ENCODE peak calls at places on chromosomes 6 and 20, in five cellular contexts. S is thoracic aorta, I is A549, C is right cardiac atrium, B is right atrium auricular region. Z is an unnamed sample.

GRCh38 chr6:141848029-141848890 is 284.5 kb upstream of the GJE1 start:
- DNase-seq in I (no peak), S (no peak), C (no peak), B (no peak), Z (no peak)

GRCh38 chr20:39903806-39904205 is 785.2 kb downstream of the MAFB start:
- DNase-seq in B (no peak), I (no peak), S (no peak), C (peak), Z (no peak)

GRCh38 chr6:133704371-133704770 is 184.5 kb upstream of the TCF21 start:
- DNase-seq in B (no peak), C (no peak), S (no peak), I (no peak), Z (no peak)

GRCh38 chr6:111989743-111990142 is 64.2 kb upstream of the CCN6 start:
- DNase-seq in B (no peak), S (no peak), I (no peak), C (no peak), Z (no peak)

GRCh38 chr20:24675651-24676352 is 206.4 kb downstream of the SYNDIG1 start:
- DNase-seq in I (no peak), C (no peak), S (no peak), B (no peak), Z (no peak)

GRCh38 chr6:34852406-34853085 is 35.3 kb downstream of the TAF11 start:
- DNase-seq in I (no peak), S (no peak), C (no peak), B (no peak), Z (no peak)

GRCh38 chr6:155188707-155189496 is 74.9 kb upstream of the CLDN20 start:
- DNase-seq in I (no peak), S (no peak), C (no peak), B (no peak), Z (no peak)

GRCh38 chr6:106773956-106774629 is 144.7 kb downstream of the QRSL1 start:
- DNase-seq in S (no peak), I (no peak), C (no peak), B (no peak), Z (no peak)

GRCh38 chr20:11274137-11274536 is 600.3 kb upstream of the JAG1 start:
- DNase-seq in B (no peak), S (no peak), I (peak), C (no peak), Z (no peak)

GRCh38 chr6:53369876-53370515 is 21.2 kb upstream of the ELOVL5 start:
- DNase-seq in B (no peak), S (no peak), I (no peak), C (no peak), Z (no peak)

GRCh38 chr6:143157146-143157545 is 96.5 kb downstream of the AIG1 start:
- DNase-seq in C (no peak), S (no peak), B (no peak), I (no peak), Z (no peak)

GRCh38 chr6:144898052-144898689 is 613.0 kb downstream of the UTRN start:
- DNase-seq in I (no peak), S (no peak), C (no peak), B (no peak), Z (no peak)

GRCh38 chr6:128979061-128979460 is 96.1 kb downstream of the LAMA2 start:
- DNase-seq in S (no peak), B (no peak), C (no peak), I (no peak), Z (no peak)

GRCh38 chr6:147390909-147391536 is 117.5 kb upstream of the SAMD5 start:
- DNase-seq in I (peak), C (no peak), S (no peak), B (no peak), Z (no peak)

GRCh38 chr20:37643400-37643799 is 50.4 kb upstream of the CTNNBL1 start:
- DNase-seq in B (no peak), S (no peak), C (no peak), I (no peak), Z (no peak)

GRCh38 chr6:38264605-38265004 is 375.1 kb downstream of the BTBD9 start:
- DNase-seq in C (no peak), S (no peak), I (peak), B (no peak), Z (no peak)

GRCh38 chr6:92647630-92648029 is 771.7 kb downstream of the EPHA7 start:
- DNase-seq in C (no peak), B (no peak), S (no peak), I (no peak), Z (no peak)

GRCh38 chr6:11187301-11187700 is 45.2 kb downstream of the NEDD9 start:
- DNase-seq in I (no peak), C (no peak), S (no peak), B (no peak), Z (no peak)

GRCh38 chr20:54650201-54650722 is 174.9 kb downstream of the DOK5 start:
- DNase-seq in B (no peak), S (no peak), I (no peak), C (no peak), Z (no peak)

GRCh38 chr6:120354452-120355098 is 979.7 kb downstream of the TBC1D32 start:
- DNase-seq in C (no peak), I (no peak), S (no peak), B (no peak), Z (no peak)

GRCh38 chr6:152948150-152948768 is 34.6 kb downstream of the FBXO5 start:
- DNase-seq in C (no peak), I (peak), S (no peak), B (no peak), Z (no peak)

GRCh38 chr6:10276106-10276505 is 138.8 kb downstream of the TFAP2A start:
- DNase-seq in B (no peak), I (no peak), S (no peak), C (no peak), Z (no peak)

GRCh38 chr6:111566222-111566717 is 39.4 kb downstream of the TRAF3IP2 start:
- DNase-seq in S (no peak), C (no peak), B (no peak), I (no peak), Z (no peak)

GRCh38 chr20:25016471-25016870 is 23.9 kb upstream of the APMAP start:
- DNase-seq in I (no peak), C (no peak), B (no peak), S (no peak), Z (no peak)

GRCh38 chr6:89745096-89745495 is 74.5 kb downstream of the MDN1 start:
- DNase-seq in B (no peak), C (no peak), S (no peak), I (no peak), Z (no peak)

GRCh38 chr20:19758888-19759331 is 852 bp downstream of the RIN2 start:
- DNase-seq in S (peak), B (peak), I (peak), C (peak), Z (peak)

GRCh38 chr20:59191756-59192532 is 28.3 kb downstream of the ZNF831 start:
- DNase-seq in S (no peak), B (peak), I (no peak), C (peak), Z (no peak)

GRCh38 chr6:168035661-168036616 is 38.5 kb downstream of the KIF25 start:
- DNase-seq in I (peak), B (no peak), S (no peak), C (peak), Z (no peak)

GRCh38 chr6:25769983-25770382 is 15.4 kb downstream of the SLC17A4 start:
- DNase-seq in B (no peak), S (no peak), C (no peak), I (no peak), Z (no peak)

GRCh38 chr20:57056651-57057050 is 209.8 kb downstream of the BMP7 start:
- DNase-seq in C (no peak), B (no peak), S (no peak), I (no peak), Z (no peak)

GRCh38 chr6:135212935-135213334 is 31.8 kb downstream of the MYB start:
- DNase-seq in S (no peak), C (no peak), B (no peak), I (no peak), Z (no peak)

GRCh38 chr6:165876568-165876967 is 213.5 kb upstream of the PDE10A start:
- DNase-seq in S (no peak), C (peak), I (no peak), B (peak), Z (no peak)

GRCh38 chr6:16239090-16239797 is 857 bp downstream of the GMPR start:
- DNase-seq in S (peak), I (no peak), B (peak), C (peak), Z (peak)

GRCh38 chr20:36573103-36573797 is at the start of gene TGIF2:
- DNase-seq in I (peak), S (peak), C (peak), B (peak), Z (peak)

GRCh38 chr6:6920984-6921313 is 186.8 kb upstream of the RREB1 start:
- DNase-seq in S (no peak), C (no peak), B (no peak), I (no peak), Z (no peak)

GRCh38 chr6:167409689-167410088 is 84.8 kb downstream of the TTLL2 start:
- DNase-seq in C (no peak), S (no peak), B (no peak), I (no peak), Z (no peak)

GRCh38 chr20:47350691-47351545 is 5.6 kb downstream of the ZMYND8 start:
- DNase-seq in B (no peak), S (no peak), C (no peak), I (no peak), Z (no peak)

GRCh38 chr6:23656826-23657225 is 469.2 kb upstream of the NRSN1 start:
- DNase-seq in S (no peak), C (no peak), I (no peak), B (no peak), Z (no peak)

GRCh38 chr20:34713194-34713943 is 9.2 kb downstream of the TP53INP2 start:
- DNase-seq in I (peak), S (no peak), B (no peak), C (no peak), Z (no peak)

GRCh38 chr6:151242420-151242841 is 2.7 kb downstream of the AKAP12 start:
- DNase-seq in C (no peak), I (no peak), S (no peak), B (no peak), Z (no peak)

GRCh38 chr20:13348301-13349239 is 127.5 kb downstream of the ISM1 start:
- DNase-seq in S (no peak), B (no peak), C (no peak), I (no peak), Z (no peak)
- H3K27ac ChIP-seq in S (peak), B (no peak), C (no peak), I (peak), Z (no peak)

GRCh38 chr6:36622901-36623546 is 28.9 kb downstream of the SRSF3 start:
- DNase-seq in C (no peak), S (no peak), B (no peak), I (no peak), Z (no peak)
- H3K27ac ChIP-seq in C (no peak), S (no peak), B (peak), I (peak), Z (peak)

GRCh38 chr6:72943699-72944098 is 281.6 kb downstream of the KHDC1L start:
- DNase-seq in C (no peak), I (no peak), S (no peak), B (no peak), Z (no peak)
- H3K27ac ChIP-seq in C (no peak), I (no peak), S (no peak), B (no peak), Z (no peak)

GRCh38 chr6:45076217-45076616 is 251.9 kb upstream of the RUNX2 start:
- DNase-seq in I (no peak), B (no peak), C (no peak), S (no peak), Z (no peak)

GRCh38 chr6:45073771-45074170 is 254.4 kb upstream of the RUNX2 start:
- DNase-seq in C (no peak), I (no peak), S (no peak), B (no peak), Z (no peak)

GRCh38 chr6:45072673-45073072 is 255.5 kb upstream of the RUNX2 start:
- DNase-seq in C (no peak), I (no peak), B (no peak), S (no peak), Z (no peak)

GRCh38 chr6:45075246-45075645 is 252.9 kb upstream of the RUNX2 start:
- DNase-seq in S (no peak), I (no peak), B (no peak), C (no peak), Z (no peak)

GRCh38 chr6:45074423-45074822 is 253.7 kb upstream of the RUNX2 start:
- DNase-seq in B (no peak), I (no peak), C (no peak), S (no peak), Z (no peak)
- H3K27ac ChIP-seq in B (no peak), I (no peak), C (no peak), S (no peak), Z (no peak)

GRCh38 chr6:159681104-159681503 is 11.9 kb downstream of the SOD2 start:
- DNase-seq in I (no peak), C (no peak), S (no peak), B (no peak), Z (no peak)

GRCh38 chr6:159679091-159680077 is 13.7 kb downstream of the SOD2 start:
- DNase-seq in S (no peak), C (no peak), B (no peak), I (no peak), Z (no peak)

GRCh38 chr6:159680104-159680503 is 12.9 kb downstream of the SOD2 start:
- DNase-seq in C (no peak), I (no peak), S (no peak), B (no peak), Z (no peak)

GRCh38 chr6:159676804-159677203 is 16.2 kb downstream of the SOD2 start:
- DNase-seq in B (no peak), I (no peak), C (no peak), S (no peak), Z (no peak)

DNA sequence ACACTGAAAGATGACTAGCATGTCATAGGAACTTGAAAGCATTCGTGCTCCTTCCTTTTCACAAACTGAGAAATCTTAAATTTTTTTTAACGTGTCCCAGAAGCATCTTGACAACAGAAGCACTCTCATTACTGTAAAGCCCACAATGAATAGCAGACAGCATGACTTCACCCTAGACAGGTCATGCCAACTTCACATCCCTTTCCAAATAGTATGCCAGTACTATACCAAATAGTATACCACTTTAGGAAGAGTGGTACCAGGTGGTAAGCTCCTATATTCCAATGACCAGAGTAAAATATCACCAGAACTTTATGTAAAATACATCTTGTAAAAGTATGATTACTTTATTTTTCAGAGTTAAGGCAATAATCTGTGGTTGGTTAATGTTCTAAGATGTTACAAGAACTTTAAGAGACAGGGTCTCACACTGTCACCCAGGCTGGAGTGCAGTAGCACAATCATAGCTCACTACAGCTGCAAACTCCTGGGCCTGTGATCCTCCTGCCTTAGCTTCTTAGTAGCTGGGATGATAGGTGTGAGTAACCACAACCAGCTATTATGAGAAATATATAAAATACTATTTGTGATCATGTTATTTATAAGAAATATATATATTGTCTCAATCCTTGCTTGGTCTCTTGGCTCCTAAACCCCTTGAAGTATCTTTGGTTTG is 15.7 kb downstream of the SOD2 start:
- DNase-seq in B (no peak), S (no peak), I (no peak), C (no peak), Z (no peak)
- H3K27ac ChIP-seq in B (no peak), S (no peak), I (no peak), C (no peak), Z (no peak)

GRCh38 chr20:49851234-49851755 is 38.7 kb downstream of the SLC9A8 start:
- DNase-seq in C (no peak), I (no peak), S (no peak), B (peak), Z (no peak)

GRCh38 chr20:49854190-49854875 is 41.7 kb downstream of the SLC9A8 start:
- DNase-seq in I (no peak), B (no peak), C (no peak), S (no peak), Z (no peak)

GRCh38 chr20:49851991-49852390 is 39.4 kb downstream of the SLC9A8 start:
- DNase-seq in I (no peak), C (peak), S (no peak), B (peak), Z (peak)

GRCh38 chr20:49852522-49853055 is 40.0 kb downstream of the SLC9A8 start:
- DNase-seq in I (no peak), B (no peak), C (no peak), S (no peak), Z (no peak)

DNA sequence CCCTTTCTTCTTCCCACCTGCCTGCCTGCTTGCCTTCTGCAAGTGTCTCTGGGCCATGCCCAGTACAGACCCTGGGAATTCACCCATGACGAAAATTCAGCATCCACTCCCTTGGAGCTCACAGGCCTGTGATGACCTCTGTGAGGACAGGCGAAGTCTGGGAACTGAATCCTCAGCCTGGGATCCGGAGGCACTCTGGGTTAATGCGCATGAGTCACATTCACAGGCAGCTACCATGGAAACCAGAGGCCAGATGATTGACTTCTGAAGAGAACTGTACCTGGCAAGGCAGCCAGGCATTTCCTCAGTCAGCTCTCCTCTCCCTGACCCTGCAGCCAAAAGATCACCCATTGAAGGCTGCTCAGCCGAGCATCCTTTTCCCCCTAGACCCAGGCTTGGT is 41.0 kb downstream of the SLC9A8 start:
- DNase-seq in I (no peak), C (no peak), B (no peak), S (no peak), Z (no peak)
- H3K27ac ChIP-seq in I (peak), C (no peak), B (no peak), S (peak), Z (no peak)

DNA sequence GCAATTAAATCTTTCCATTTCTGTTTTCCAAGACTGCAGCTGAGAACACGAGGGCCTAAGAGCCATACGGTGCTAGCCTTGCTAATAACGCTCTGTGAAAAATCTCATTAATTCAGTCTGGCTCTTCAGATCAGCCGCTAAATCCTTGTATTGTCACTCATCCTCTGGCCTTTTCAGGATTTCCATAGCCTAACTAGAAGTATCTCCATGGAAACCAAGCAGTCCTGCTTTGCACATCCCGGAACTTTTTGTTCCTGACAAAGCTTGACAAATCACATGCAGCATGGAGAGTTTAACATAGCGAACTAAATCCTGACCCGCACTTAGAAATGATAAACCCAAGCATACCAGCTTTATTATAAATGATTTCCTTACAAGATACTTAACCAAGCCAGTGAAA is 383.7 kb downstream of the CD83 start:
- DNase-seq in C (no peak), I (no peak), S (no peak), B (no peak), Z (no peak)
- H3K27ac ChIP-seq in C (no peak), I (peak), S (no peak), B (no peak), Z (no peak)

Z was measured in substantia nigra.